ENCODE peak calls at places on chromosome 9, in nine cellular contexts. One of them, this sample, is unnamed.

GRCh38 chr9:121559183-121559582 is 59.5 kb upstream of the GGTA1 start:
- DNase-seq in AG10803: no peak
- DNase-seq in erythroblast: no peak
- DNase-seq in nucleus accumbens: no peak
- DNase-seq in NCI-H1092: no peak
- DNase-seq in WTC11: no peak
- DNase-seq in endodermal cell: no peak
- DNase-seq in GM20000: no peak
- DNase-seq in iPS-NIHi11: no peak
- DNase-seq in this sample: no peak

GRCh38 chr9:97740848-97741821 is 44.0 kb upstream of the XPA start:
- DNase-seq in AG10803: peak
- DNase-seq in erythroblast: no peak
- DNase-seq in nucleus accumbens: no peak
- DNase-seq in NCI-H1092: peak
- DNase-seq in WTC11: peak
- DNase-seq in endodermal cell: peak
- DNase-seq in GM20000: peak
- DNase-seq in iPS-NIHi11: peak
- DNase-seq in this sample: no peak

GRCh38 chr9:105978822-105979221 is 284.5 kb downstream of the TMEM38B start:
- DNase-seq in AG10803: no peak
- DNase-seq in erythroblast: no peak
- DNase-seq in nucleus accumbens: no peak
- DNase-seq in NCI-H1092: no peak
- DNase-seq in WTC11: no peak
- DNase-seq in endodermal cell: no peak
- DNase-seq in GM20000: no peak
- DNase-seq in iPS-NIHi11: no peak
- DNase-seq in this sample: no peak

GRCh38 chr9:121567142-121568100 is 67.8 kb upstream of the GGTA1 start:
- DNase-seq in AG10803: no peak
- DNase-seq in erythroblast: no peak
- DNase-seq in nucleus accumbens: no peak
- DNase-seq in NCI-H1092: no peak
- DNase-seq in WTC11: no peak
- DNase-seq in endodermal cell: peak
- DNase-seq in GM20000: no peak
- DNase-seq in iPS-NIHi11: no peak
- DNase-seq in this sample: no peak

GRCh38 chr9:76036762-76037161 is 146.3 kb downstream of the PCSK5 start:
- DNase-seq in AG10803: no peak
- DNase-seq in erythroblast: no peak
- DNase-seq in nucleus accumbens: no peak
- DNase-seq in NCI-H1092: no peak
- DNase-seq in WTC11: no peak
- DNase-seq in endodermal cell: no peak
- DNase-seq in GM20000: no peak
- DNase-seq in iPS-NIHi11: no peak
- DNase-seq in this sample: no peak

GRCh38 chr9:4306066-4306787 is 6.4 kb upstream of the GLIS3 start:
- DNase-seq in AG10803: peak
- DNase-seq in erythroblast: no peak
- DNase-seq in nucleus accumbens: no peak
- DNase-seq in NCI-H1092: no peak
- DNase-seq in WTC11: no peak
- DNase-seq in endodermal cell: no peak
- DNase-seq in GM20000: no peak
- DNase-seq in iPS-NIHi11: no peak
- DNase-seq in this sample: no peak

GRCh38 chr9:86406366-86406765 is 52.2 kb upstream of the TUT7 start:
- DNase-seq in AG10803: peak
- DNase-seq in erythroblast: no peak
- DNase-seq in nucleus accumbens: no peak
- DNase-seq in NCI-H1092: no peak
- DNase-seq in WTC11: no peak
- DNase-seq in endodermal cell: no peak
- DNase-seq in GM20000: no peak
- DNase-seq in iPS-NIHi11: no peak
- DNase-seq in this sample: no peak

GRCh38 chr9:100554935-100555401 is 22.9 kb upstream of the CAVIN4 start:
- DNase-seq in AG10803: peak
- DNase-seq in erythroblast: no peak
- DNase-seq in nucleus accumbens: peak
- DNase-seq in NCI-H1092: no peak
- DNase-seq in WTC11: no peak
- DNase-seq in endodermal cell: no peak
- DNase-seq in GM20000: no peak
- DNase-seq in iPS-NIHi11: no peak
- DNase-seq in this sample: no peak

GRCh38 chr9:133403766-133404439 is 13.9 kb downstream of the REXO4 start:
- DNase-seq in AG10803: peak
- DNase-seq in erythroblast: peak
- DNase-seq in nucleus accumbens: no peak
- DNase-seq in NCI-H1092: no peak
- DNase-seq in WTC11: peak
- DNase-seq in endodermal cell: peak
- DNase-seq in GM20000: no peak
- DNase-seq in iPS-NIHi11: peak
- DNase-seq in this sample: peak

GRCh38 chr9:98523231-98523901 is 185.4 kb downstream of the GABBR2 start:
- DNase-seq in AG10803: peak
- DNase-seq in erythroblast: no peak
- DNase-seq in nucleus accumbens: no peak
- DNase-seq in NCI-H1092: no peak
- DNase-seq in WTC11: peak
- DNase-seq in endodermal cell: peak
- DNase-seq in GM20000: no peak
- DNase-seq in iPS-NIHi11: peak
- DNase-seq in this sample: no peak

GRCh38 chr9:38641142-38641541 is 20.7 kb upstream of the ANKRD18A start:
- DNase-seq in AG10803: no peak
- DNase-seq in erythroblast: no peak
- DNase-seq in nucleus accumbens: no peak
- DNase-seq in NCI-H1092: no peak
- DNase-seq in WTC11: no peak
- DNase-seq in endodermal cell: no peak
- DNase-seq in GM20000: no peak
- DNase-seq in iPS-NIHi11: no peak
- DNase-seq in this sample: no peak

GRCh38 chr9:86368871-86369521 is 14.8 kb upstream of the TUT7 start:
- DNase-seq in AG10803: peak
- DNase-seq in erythroblast: peak
- DNase-seq in nucleus accumbens: no peak
- DNase-seq in NCI-H1092: no peak
- DNase-seq in WTC11: no peak
- DNase-seq in endodermal cell: no peak
- DNase-seq in GM20000: no peak
- DNase-seq in iPS-NIHi11: no peak
- DNase-seq in this sample: no peak

GRCh38 chr9:34405719-34406118 is 29.0 kb upstream of the MYORG start:
- DNase-seq in AG10803: peak
- DNase-seq in erythroblast: no peak
- DNase-seq in nucleus accumbens: peak
- DNase-seq in NCI-H1092: no peak
- DNase-seq in WTC11: no peak
- DNase-seq in endodermal cell: no peak
- DNase-seq in GM20000: no peak
- DNase-seq in iPS-NIHi11: no peak
- DNase-seq in this sample: no peak

GRCh38 chr9:129206921-129207320 is 28.9 kb upstream of the IER5L start:
- DNase-seq in AG10803: no peak
- DNase-seq in erythroblast: no peak
- DNase-seq in nucleus accumbens: no peak
- DNase-seq in NCI-H1092: no peak
- DNase-seq in WTC11: no peak
- DNase-seq in endodermal cell: no peak
- DNase-seq in GM20000: no peak
- DNase-seq in iPS-NIHi11: no peak
- DNase-seq in this sample: no peak

GRCh38 chr9:7968642-7969041 is 169.1 kb upstream of the DMAC1 start:
- DNase-seq in AG10803: no peak
- DNase-seq in erythroblast: no peak
- DNase-seq in nucleus accumbens: no peak
- DNase-seq in NCI-H1092: no peak
- DNase-seq in WTC11: no peak
- DNase-seq in endodermal cell: no peak
- DNase-seq in GM20000: no peak
- DNase-seq in iPS-NIHi11: no peak
- DNase-seq in this sample: no peak